ENCODE peak calls at places on chromosome 9, in six cellular contexts. N, G, D, X, O and K are unnamed samples.

GRCh38 chr9:38371495-38371894 is 21.0 kb upstream of the ALDH1B1 start:
- DNase-seq in N (peak), G (no peak), D (peak), X (no peak), O (peak), K (peak)

GRCh38 chr9:27421567-27421966 is 102.5 kb upstream of the IFNK start:
- DNase-seq in N (no peak), G (no peak), D (no peak), X (no peak), O (peak), K (no peak)

GRCh38 chr9:119967867-119968535 is 598.8 kb upstream of the BRINP1 start:
- DNase-seq in N (no peak), G (no peak), D (no peak), X (no peak), O (no peak), K (no peak)

GRCh38 chr9:77156646-77157371 is 20.5 kb upstream of the VPS13A start:
- DNase-seq in N (no peak), G (no peak), D (no peak), X (no peak), O (no peak), K (no peak)

GRCh38 chr9:18568969-18569368 is 95.0 kb downstream of the ADAMTSL1 start:
- DNase-seq in N (peak), G (no peak), D (no peak), X (no peak), O (no peak), K (no peak)

GRCh38 chr9:127586537-127586936 is 25.5 kb upstream of the STXBP1 start:
- DNase-seq in N (peak), G (peak), D (peak), X (no peak), O (no peak), K (peak)

GRCh38 chr9:77063645-77064285 is 44.3 kb downstream of the FOXB2 start:
- DNase-seq in N (peak), G (no peak), D (no peak), X (no peak), O (peak), K (peak)

GRCh38 chr9:109314011-109314531 is 6.8 kb downstream of the EPB41L4B start:
- DNase-seq in N (no peak), G (no peak), D (no peak), X (no peak), O (no peak), K (peak)

GRCh38 chr9:31067418-31067817 is 1317.0 kb upstream of the ACO1 start:
- DNase-seq in N (no peak), G (no peak), D (no peak), X (no peak), O (no peak), K (no peak)

GRCh38 chr9:123238364-123238763 is 30.0 kb downstream of the STRBP start:
- DNase-seq in N (no peak), G (no peak), D (no peak), X (no peak), O (no peak), K (no peak)

GRCh38 chr9:71675857-71676165 is 92.5 kb downstream of the CEMIP2 start:
- DNase-seq in N (no peak), G (no peak), D (no peak), X (peak), O (no peak), K (no peak)

GRCh38 chr9:133119039-133119438 is 2.0 kb downstream of the RALGDS start:
- DNase-seq in N (peak), G (no peak), D (no peak), X (no peak), O (no peak), K (no peak)

GRCh38 chr9:128150594-128151342 is 1.5 kb downstream of the LCN2 start:
- DNase-seq in N (no peak), G (no peak), D (peak), X (peak), O (no peak), K (no peak)

GRCh38 chr9:676780-677458 is 164.6 kb upstream of the DMRT1 start:
- DNase-seq in N (no peak), G (no peak), D (no peak), X (no peak), O (no peak), K (peak)

GRCh38 chr9:37988041-37988440 is 81.0 kb downstream of the SHB start:
- DNase-seq in N (no peak), G (no peak), D (no peak), X (no peak), O (no peak), K (no peak)

GRCh38 chr9:108473209-108474112 is 382.3 kb downstream of the ACTL7B start:
- DNase-seq in N (peak), G (no peak), D (no peak), X (peak), O (peak), K (peak)

GRCh38 chr9:124297553-124297905 is 39.8 kb downstream of the NEK6 start:
- DNase-seq in N (peak), G (no peak), D (no peak), X (peak), O (peak), K (peak)

GRCh38 chr9:13450723-13451122 is 171.2 kb upstream of the MPDZ start:
- DNase-seq in N (no peak), G (no peak), D (no peak), X (no peak), O (peak), K (no peak)

GRCh38 chr9:34636791-34637355 is 714 bp downstream of the SIGMAR1 start:
- DNase-seq in N (no peak), G (no peak), D (no peak), X (no peak), O (no peak), K (no peak)

GRCh38 chr9:88174324-88174723 is 36.0 kb upstream of the SPATA31C2 start:
- DNase-seq in N (peak), G (no peak), D (no peak), X (no peak), O (no peak), K (peak)

GRCh38 chr9:124934290-124934689 is 6.6 kb downstream of the GOLGA1 start:
- DNase-seq in N (peak), G (no peak), D (no peak), X (no peak), O (peak), K (no peak)

GRCh38 chr9:107345327-107345726 is 62.2 kb downstream of the RAD23B start:
- DNase-seq in N (no peak), G (no peak), D (no peak), X (no peak), O (no peak), K (no peak)

GRCh38 chr9:127970401-127971313 is 10.1 kb downstream of the EEIG1 start:
- DNase-seq in N (no peak), G (no peak), D (no peak), X (peak), O (no peak), K (peak)

GRCh38 chr9:121220996-121221671 is 19.5 kb upstream of the RAB14 start:
- DNase-seq in N (no peak), G (no peak), D (no peak), X (no peak), O (no peak), K (no peak)

GRCh38 chr9:106722051-106722753 is 140.8 kb upstream of the ZNF462 start:
- DNase-seq in N (no peak), G (no peak), D (no peak), X (no peak), O (no peak), K (no peak)

GRCh38 chr9:135973276-135974219 is 12.4 kb upstream of the UBAC1 start:
- DNase-seq in N (no peak), G (no peak), D (no peak), X (no peak), O (no peak), K (no peak)

GRCh38 chr9:116580853-116581252 is 106.3 kb upstream of the TRIM32 start:
- DNase-seq in N (no peak), G (no peak), D (no peak), X (no peak), O (no peak), K (no peak)

GRCh38 chr9:69293186-69293585 is 31.8 kb upstream of the ENTREP1 start:
- DNase-seq in N (no peak), G (no peak), D (no peak), X (peak), O (no peak), K (peak)

GRCh38 chr9:97502222-97502983 is 937 bp downstream of the TMOD1 start:
- DNase-seq in N (no peak), G (peak), D (peak), X (no peak), O (no peak), K (no peak)

GRCh38 chr9:76716270-76716669 is 48.0 kb upstream of the PCA3 start:
- DNase-seq in N (peak), G (no peak), D (no peak), X (no peak), O (peak), K (no peak)

GRCh38 chr9:106039151-106039935 is 345.0 kb downstream of the TMEM38B start:
- DNase-seq in N (no peak), G (no peak), D (no peak), X (no peak), O (no peak), K (no peak)

GRCh38 chr9:113548221-113549041 is 84.9 kb downstream of the RGS3 start:
- DNase-seq in N (peak), G (no peak), D (no peak), X (no peak), O (peak), K (no peak)

GRCh38 chr9:114995681-114996221 is 65.4 kb upstream of the TNFSF8 start:
- DNase-seq in N (no peak), G (no peak), D (no peak), X (no peak), O (no peak), K (no peak)

DNA sequence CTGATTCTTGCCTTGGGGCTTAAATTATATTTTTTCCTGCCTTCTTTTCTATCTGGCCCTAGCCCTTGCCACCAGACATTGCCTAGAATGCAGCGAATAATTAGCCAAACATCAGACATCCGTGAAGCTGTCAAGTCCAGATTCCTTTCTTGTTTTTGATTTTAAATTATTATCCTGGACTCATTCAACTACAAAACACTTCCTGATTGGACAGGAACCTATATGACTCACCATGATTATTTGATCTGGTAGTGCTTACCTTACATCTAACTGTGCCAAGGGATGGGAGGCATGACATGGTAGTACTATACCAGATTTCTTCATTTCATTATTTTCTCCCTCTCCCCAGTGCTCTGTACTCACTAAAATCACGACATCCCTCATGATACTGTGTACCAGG is 829.6 kb downstream of the TLR4 start:
- DNase-seq in N (no peak), G (no peak), D (no peak), X (no peak), O (no peak), K (no peak)
- H3K4me2 ChIP-seq in N (no peak), G (no peak), D (no peak), X (no peak), O (no peak), K (no peak)

GRCh38 chr9:134678206-134678605 is 36.6 kb downstream of the COL5A1 start:
- DNase-seq in N (no peak), G (no peak), D (no peak), X (no peak), O (no peak), K (no peak)

GRCh38 chr9:134680393-134681060 is 38.9 kb downstream of the COL5A1 start:
- DNase-seq in N (no peak), G (no peak), D (no peak), X (no peak), O (no peak), K (no peak)

GRCh38 chr9:134679616-134680392 is 38.2 kb downstream of the COL5A1 start:
- DNase-seq in N (no peak), G (no peak), D (no peak), X (no peak), O (no peak), K (no peak)

GRCh38 chr9:134677743-134678142 is 36.1 kb downstream of the COL5A1 start:
- DNase-seq in N (no peak), G (no peak), D (no peak), X (no peak), O (no peak), K (no peak)

GRCh38 chr9:134678671-134679443 is 37.3 kb downstream of the COL5A1 start:
- DNase-seq in N (no peak), G (peak), D (no peak), X (no peak), O (no peak), K (no peak)
- H3K4me3 ChIP-seq in N (no peak), G (no peak), D (no peak), X (no peak), O (no peak), K (no peak)

DNA sequence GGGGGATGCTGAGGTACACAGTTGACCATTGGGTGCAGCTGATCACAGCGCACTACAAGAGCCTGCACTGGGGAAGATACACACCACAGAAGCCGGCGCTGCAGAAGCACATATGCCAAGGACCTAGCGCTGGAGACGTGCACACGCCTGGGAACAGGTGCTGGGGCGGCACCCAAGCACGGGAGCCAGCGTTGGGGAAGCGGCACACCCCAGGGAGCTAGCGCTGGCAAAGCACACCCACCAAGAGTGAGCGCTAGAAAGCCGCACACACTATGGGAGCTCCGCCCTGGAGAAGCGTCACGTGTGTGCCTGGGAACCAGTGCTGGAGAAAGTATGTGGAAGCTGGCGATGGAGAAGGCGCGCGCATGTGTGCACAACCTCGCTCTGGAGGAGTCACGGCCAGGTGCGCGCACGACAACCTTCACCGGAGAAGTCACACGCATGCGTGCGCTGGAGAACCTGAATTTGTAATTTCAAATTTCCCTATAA is 4.5 kb downstream of the FANCC start:
- DNase-seq in N (peak), G (no peak), D (no peak), X (peak), O (peak), K (peak)
- H3K4me2 ChIP-seq in N (peak), G (peak), D (no peak), X (peak), O (peak), K (peak)

DNA sequence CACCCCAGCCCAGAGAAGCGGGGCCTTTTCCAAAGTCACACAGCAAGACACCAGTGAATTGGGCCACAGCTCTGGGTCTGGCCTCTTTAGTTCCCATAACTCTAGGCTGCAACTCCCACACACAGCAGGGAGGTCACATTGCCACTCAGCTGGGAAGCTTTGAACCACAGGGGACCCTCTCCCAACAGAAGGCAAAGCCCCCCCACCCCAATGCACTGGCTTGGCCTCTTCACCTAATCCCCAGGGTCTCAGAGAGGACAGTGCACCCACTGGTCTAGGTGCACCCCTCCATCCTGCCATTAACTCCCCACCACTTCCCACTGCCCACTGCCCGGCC is 156.7 kb upstream of the IER5L start:
- DNase-seq in N (no peak), G (no peak), D (no peak), X (no peak), O (no peak), K (no peak)
- H3K4me3 ChIP-seq in N (peak), G (peak), D (peak), X (peak), O (peak), K (peak)

DNA sequence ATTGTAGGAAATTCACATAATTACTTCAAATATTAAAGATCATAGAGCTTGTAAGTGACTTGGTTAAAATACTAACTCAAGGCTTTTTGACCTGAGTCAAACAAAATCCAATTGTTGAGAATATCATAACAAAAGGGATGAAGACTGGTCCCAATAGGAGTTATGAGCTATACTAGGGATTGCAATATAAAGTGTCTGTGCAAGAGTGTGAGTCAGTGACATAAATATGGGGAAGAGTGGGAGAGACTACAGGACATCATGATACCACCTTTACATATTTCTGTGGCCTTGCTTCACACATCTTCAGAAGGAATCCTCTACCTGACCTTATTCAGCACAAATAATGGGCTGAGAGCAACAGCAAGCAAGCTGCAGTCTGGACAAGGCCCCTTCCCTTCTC is 180.9 kb upstream of the SLC24A2 start:
- DNase-seq in N (peak), G (no peak), D (no peak), X (no peak), O (peak), K (no peak)
- H3K4me2 ChIP-seq in N (no peak), G (no peak), D (no peak), X (no peak), O (no peak), K (no peak)

GRCh38 chr9:130078547-130078946 is 24.8 kb downstream of the GPR107 start:
- DNase-seq in N (no peak), G (no peak), D (no peak), X (no peak), O (no peak), K (no peak)
- H3K4me3 ChIP-seq in N (no peak), G (no peak), D (no peak), X (no peak), O (no peak), K (no peak)

GRCh38 chr9:132043708-132044107 is 36.0 kb downstream of the MED27 start:
- DNase-seq in N (no peak), G (no peak), D (no peak), X (no peak), O (no peak), K (no peak)

GRCh38 chr9:132046456-132046855 is 33.2 kb downstream of the MED27 start:
- DNase-seq in N (peak), G (no peak), D (no peak), X (no peak), O (no peak), K (no peak)

GRCh38 chr9:132041825-132042224 is 37.8 kb downstream of the MED27 start:
- DNase-seq in N (no peak), G (no peak), D (no peak), X (no peak), O (no peak), K (no peak)

GRCh38 chr9:132042324-132042723 is 37.3 kb downstream of the MED27 start:
- DNase-seq in N (peak), G (no peak), D (peak), X (peak), O (peak), K (peak)

GRCh38 chr9:132044176-132044880 is 35.3 kb downstream of the MED27 start:
- DNase-seq in N (no peak), G (no peak), D (no peak), X (no peak), O (no peak), K (no peak)
- H3K4me2 ChIP-seq in N (no peak), G (no peak), D (no peak), X (no peak), O (no peak), K (no peak)

GRCh38 chr9:100472725-100473261 is at the start of gene TMEFF1:
- DNase-seq in N (peak), G (peak), D (peak), X (no peak), O (peak), K (peak)
- H3K4me3 ChIP-seq in N (peak), G (peak), D (peak), X (peak), O (peak), K (peak)

GRCh38 chr9:89312154-89312616 is 1.2 kb downstream of the CKS2 start:
- DNase-seq in N (peak), G (no peak), D (no peak), X (no peak), O (no peak), K (peak)

GRCh38 chr9:89311346-89312153 is 555 bp downstream of the CKS2 start:
- DNase-seq in N (peak), G (no peak), D (peak), X (no peak), O (no peak), K (no peak)

GRCh38 chr9:89309166-89309565 is 1.8 kb upstream of the CKS2 start:
- DNase-seq in N (no peak), G (no peak), D (no peak), X (peak), O (no peak), K (no peak)

GRCh38 chr9:89309608-89310485 is 1.1 kb upstream of the CKS2 start:
- DNase-seq in N (peak), G (no peak), D (no peak), X (peak), O (no peak), K (no peak)

DNA sequence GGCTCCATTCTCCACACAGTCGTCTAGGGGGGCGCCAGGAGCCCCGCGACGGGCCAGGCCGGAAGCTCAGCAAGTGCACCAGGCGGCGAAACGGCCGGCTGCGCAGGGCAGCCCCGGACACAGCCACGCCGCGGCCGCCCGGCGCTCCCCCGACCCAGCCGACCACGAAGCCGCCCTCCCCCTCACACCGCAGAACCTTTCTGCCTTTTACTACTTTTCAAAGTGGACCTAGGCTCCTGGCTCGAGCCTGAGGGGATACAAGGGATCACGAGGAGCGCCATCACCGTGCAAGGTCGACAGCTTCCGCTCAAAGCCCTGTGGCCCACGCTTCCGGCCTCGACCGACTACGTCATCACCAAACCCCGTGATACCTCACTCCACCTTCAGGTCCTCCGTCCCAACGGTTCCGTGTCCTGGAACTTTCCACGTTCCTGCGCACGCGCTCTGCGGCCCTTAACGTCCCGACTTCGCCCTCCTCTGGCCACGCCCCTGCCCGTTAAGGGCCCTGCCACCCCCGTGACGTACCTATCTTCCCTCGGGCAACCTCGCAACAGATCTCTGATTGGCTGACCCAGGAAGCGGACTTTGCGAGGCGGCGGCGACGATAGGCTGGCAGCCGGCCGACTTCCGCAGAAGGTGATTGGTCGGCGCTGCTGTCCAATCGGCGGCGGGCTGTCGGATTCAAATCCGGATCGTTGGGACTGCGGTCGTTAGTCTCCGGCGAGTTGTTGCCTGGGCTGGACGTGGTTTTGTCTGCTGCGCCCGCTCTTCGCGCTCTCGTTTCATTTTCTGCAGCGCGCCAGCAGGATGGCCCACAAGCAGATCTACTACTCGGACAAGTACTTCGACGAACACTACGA is at the start of gene CKS2:
- DNase-seq in N (peak), G (peak), D (peak), X (peak), O (peak), K (peak)
- H3K4me2 ChIP-seq in N (peak), G (peak), D (peak), X (peak), O (peak), K (peak)